ENCODE peak calls at places on chromosomes 11 and 22, in nine cellular contexts. F is psoas muscle; L is thoracic aorta; H is HCT116; V is PC-9; C is CD8-positive, alpha-beta T cell; W is IMR-90; E is astrocyte; B is kidney. A is an unnamed sample.

GRCh38 chr11:83006877-83007330 is 64.8 kb downstream of the RAB30 start:
- DNase-seq in L (no peak), V (no peak), B (no peak), H (no peak), E (no peak), F (no peak), C (no peak), W (no peak), A (no peak)

GRCh38 chr11:93791493-93791892 is 7.4 kb downstream of the MED17 start:
- DNase-seq in C (no peak), F (no peak), H (no peak), L (no peak), E (no peak), V (no peak), W (no peak), B (no peak), A (no peak)

GRCh38 chr22:33652596-33652995 is 267.7 kb downstream of the LARGE1 start:
- DNase-seq in F (no peak), B (no peak), H (no peak), V (peak; percentile 62), L (no peak), C (no peak), W (peak; percentile 31), E (peak; percentile 38), A (no peak)

GRCh38 chr11:76578655-76579046 is 91.9 kb downstream of the LRRC32 start:
- DNase-seq in V (no peak), L (peak; percentile 45), F (peak; percentile 59), H (no peak), C (no peak), B (peak; percentile 93), W (no peak), E (no peak), A (peak; percentile 76)

GRCh38 chr22:30947821-30948454 is 20.6 kb downstream of the MORC2 start:
- DNase-seq in F (no peak), C (no peak), E (peak; percentile 23), V (no peak), B (no peak), H (peak; percentile 16), W (peak; percentile 70), L (no peak), A (no peak)

GRCh38 chr11:45162916-45163879 is 16.8 kb downstream of the PRDM11 start:
- DNase-seq in E (no peak), L (no peak), H (no peak), C (no peak), V (no peak), F (no peak), B (no peak), W (no peak), A (no peak)

GRCh38 chr11:30120045-30120589 is 103.3 kb upstream of the KCNA4 start:
- DNase-seq in V (no peak), W (no peak), L (no peak), C (no peak), E (no peak), B (no peak), F (no peak), H (no peak), A (no peak)

GRCh38 chr11:128568166-128568778 is 19.1 kb downstream of the ETS1 start:
- DNase-seq in C (no peak), B (peak; percentile 73), V (no peak), E (no peak), L (no peak), F (peak; percentile 27), W (no peak), H (no peak), A (no peak)

GRCh38 chr11:128316541-128317206 is 270.7 kb downstream of the ETS1 start:
- DNase-seq in C (no peak), E (no peak), W (no peak), F (no peak), V (no peak), H (no peak), B (no peak), L (no peak), A (no peak)

GRCh38 chr11:118921929-118922744 is 3.6 kb downstream of the BCL9L start:
- DNase-seq in W (peak; percentile 56), H (no peak), F (peak; percentile 89), C (no peak), L (peak; percentile 68), B (peak; percentile 96), E (peak; percentile 47), V (peak; percentile 94), A (peak; percentile 93)

GRCh38 chr22:35695202-35695601 is 22.5 kb upstream of the APOL5 start:
- DNase-seq in V (no peak), H (no peak), W (no peak), F (no peak), C (no peak), B (no peak), L (no peak), E (no peak), A (no peak)

GRCh38 chr22:19579880-19580279 is 55.7 kb upstream of the CLDN5 start:
- DNase-seq in L (no peak), B (peak; percentile 80), F (peak; percentile 30), E (no peak), V (no peak), W (no peak), H (no peak), C (no peak), A (no peak)

GRCh38 chr11:6596237-6596877 is 7.1 kb downstream of the RRP8 start:
- DNase-seq in W (no peak), F (no peak), H (no peak), E (no peak), V (no peak), C (no peak), B (no peak), L (no peak), A (no peak)

GRCh38 chr11:3138178-3139085 is 26.7 kb downstream of the OSBPL5 start:
- DNase-seq in V (no peak), E (no peak), C (no peak), L (no peak), H (no peak), W (no peak), F (peak; percentile 12), B (peak; percentile 70), A (no peak)

GRCh38 chr11:75024764-75025211 is 36.1 kb downstream of the NEU3 start:
- DNase-seq in C (no peak), B (no peak), W (no peak), L (no peak), F (no peak), V (no peak), H (no peak), E (no peak), A (no peak)

GRCh38 chr22:43363580-43364435 is 20.6 kb upstream of the SCUBE1 start:
- DNase-seq in F (no peak), V (no peak), B (no peak), W (no peak), C (no peak), H (no peak), E (no peak), L (no peak), A (no peak)

GRCh38 chr22:27462190-27462589 is 339.4 kb downstream of the MN1 start:
- DNase-seq in W (no peak), L (no peak), F (no peak), B (no peak), V (peak; percentile 0), C (no peak), E (no peak), H (no peak), A (no peak)

GRCh38 chr11:100354736-100355135 is 332.4 kb upstream of the ARHGAP42 start:
- DNase-seq in E (no peak), H (no peak), L (no peak), C (no peak), W (no peak), F (no peak), V (no peak), B (no peak), A (no peak)

GRCh38 chr11:100739636-100740035 is 52.5 kb downstream of the ARHGAP42 start:
- DNase-seq in F (no peak), B (no peak), W (peak; percentile 90), V (peak; percentile 91), C (no peak), H (peak; percentile 61), L (no peak), E (peak; percentile 93), A (no peak)

GRCh38 chr11:19345519-19345847 is 104.7 kb upstream of the E2F8 start:
- DNase-seq in L (no peak), E (no peak), W (no peak), B (peak; percentile 80), C (no peak), V (no peak), H (no peak), F (peak; percentile 47), A (peak; percentile 61)
- TF ChIP-seq CTCF in L (no peak), E (no peak), W (no peak), B (no peak), C (no peak), V (no peak), H (no peak), F (no peak), A (no peak)

GRCh38 chr22:17379939-17380710 is 10.9 kb downstream of the CECR2 start:
- DNase-seq in V (no peak), L (no peak), B (no peak), F (no peak), C (no peak), H (no peak), W (no peak), E (no peak), A (no peak)

GRCh38 chr22:17371446-17371845 is 2.2 kb downstream of the CECR2 start:
- DNase-seq in C (no peak), L (no peak), B (no peak), V (no peak), H (no peak), E (no peak), F (no peak), W (no peak), A (no peak)

GRCh38 chr22:17373839-17374238 is 4.6 kb downstream of the CECR2 start:
- DNase-seq in L (no peak), E (no peak), F (no peak), B (no peak), C (no peak), W (no peak), H (no peak), V (no peak), A (no peak)

GRCh38 chr22:17376950-17377349 is 7.7 kb downstream of the CECR2 start:
- DNase-seq in H (no peak), W (no peak), E (no peak), L (no peak), V (no peak), B (no peak), C (no peak), F (no peak), A (no peak)

GRCh38 chr22:17375914-17376614 is 6.8 kb downstream of the CECR2 start:
- DNase-seq in E (no peak), L (no peak), W (no peak), C (no peak), B (no peak), F (no peak), H (no peak), V (no peak), A (no peak)
- H3K4me1 ChIP-seq in E (peaks cover 2% of the 10 kb centered on the region), L (peaks cover 1% of the 10 kb centered on the region), W (no peaks in the 10 kb centered on the region), C (peaks cover 5% of the 10 kb centered on the region), B (no peaks in the 10 kb centered on the region), F (peaks cover 74% of the 10 kb centered on the region), H (no peaks in the 10 kb centered on the region), V (no peaks in the 10 kb centered on the region), A (peaks cover 33% of the 10 kb centered on the region)

GRCh38 chr22:22753526-22754267 is 109.3 kb downstream of the GGTLC2 start:
- DNase-seq in F (peak; percentile 31), H (peak; percentile 47), C (peak; percentile 79), B (peak; percentile 87), E (no peak), V (peak; percentile 39), L (no peak), W (peak; percentile 21), A (no peak)
- TF ChIP-seq CTCF in F (no peak), H (peak; percentile 93), C (peak; percentile 70), B (peak; percentile 38), E (peak; percentile 45), V (peak; percentile 67), L (no peak), W (peak; percentile 54), A (peak; percentile 60)

GRCh38 chr11:117822522-117823033 is 2.0 kb downstream of the FXYD2 start:
- DNase-seq in C (no peak), W (no peak), V (no peak), L (no peak), B (peak; percentile 63), E (no peak), F (no peak), H (no peak), A (no peak)
- H3K4me1 ChIP-seq in C (peaks cover 51% of the 10 kb centered on the region), W (peaks cover 3% of the 10 kb centered on the region), V (peaks cover 6% of the 10 kb centered on the region), L (peaks cover 3% of the 10 kb centered on the region), B (peaks cover 50% of the 10 kb centered on the region), E (peaks cover 23% of the 10 kb centered on the region), F (peaks cover 12% of the 10 kb centered on the region), H (peaks cover 27% of the 10 kb centered on the region), A (peaks cover 43% of the 10 kb centered on the region)